ENCODE peak calls at places on chromosomes 4 and X, in ten cellular contexts. One of them, this sample, is unnamed.

GRCh38 chrX:49106930-49107329 is 16.6 kb downstream of the GPKOW start:
- DNase-seq in CD8-positive, alpha-beta T cell: no peak
- DNase-seq in fibroblast of pulmonary artery: peak; percentile 64
- DNase-seq in upper lobe of right lung: no peak
- DNase-seq in fibroblast of mammary gland: peak; percentile 49
- DNase-seq in left ventricle myocardium inferior: peak; percentile 14
- DNase-seq in astrocyte of the spinal cord: peak; percentile 39
- DNase-seq in OCI-LY7: peak; percentile 24
- DNase-seq in HFF-Myc: no peak
- DNase-seq in lower lobe of right lung: no peak
- DNase-seq in this sample: no peak

GRCh38 chrX:2395261-2395850 is 105.4 kb downstream of the DHRSX start:
- DNase-seq in CD8-positive, alpha-beta T cell: no peak
- DNase-seq in fibroblast of pulmonary artery: no peak
- DNase-seq in upper lobe of right lung: no peak
- DNase-seq in fibroblast of mammary gland: no peak
- DNase-seq in left ventricle myocardium inferior: no peak
- DNase-seq in astrocyte of the spinal cord: no peak
- DNase-seq in OCI-LY7: no peak
- DNase-seq in HFF-Myc: no peak
- DNase-seq in lower lobe of right lung: no peak
- DNase-seq in this sample: no peak

GRCh38 chr4:42293967-42294822 is 103.1 kb upstream of the SHISA3 start:
- DNase-seq in CD8-positive, alpha-beta T cell: no peak
- DNase-seq in fibroblast of pulmonary artery: no peak
- DNase-seq in upper lobe of right lung: no peak
- DNase-seq in fibroblast of mammary gland: no peak
- DNase-seq in left ventricle myocardium inferior: no peak
- DNase-seq in astrocyte of the spinal cord: no peak
- DNase-seq in OCI-LY7: no peak
- DNase-seq in HFF-Myc: no peak
- DNase-seq in lower lobe of right lung: no peak
- DNase-seq in this sample: no peak

GRCh38 chr4:108345862-108346530 is 177.3 kb upstream of the LEF1 start:
- DNase-seq in CD8-positive, alpha-beta T cell: no peak
- DNase-seq in fibroblast of pulmonary artery: no peak
- DNase-seq in upper lobe of right lung: no peak
- DNase-seq in fibroblast of mammary gland: peak; percentile 51
- DNase-seq in left ventricle myocardium inferior: no peak
- DNase-seq in astrocyte of the spinal cord: peak; percentile 83
- DNase-seq in OCI-LY7: no peak
- DNase-seq in HFF-Myc: no peak
- DNase-seq in lower lobe of right lung: no peak
- DNase-seq in this sample: no peak

GRCh38 chrX:51852096-51852495 is 41.3 kb upstream of the MAGED1 start:
- DNase-seq in CD8-positive, alpha-beta T cell: no peak
- DNase-seq in fibroblast of pulmonary artery: no peak
- DNase-seq in upper lobe of right lung: no peak
- DNase-seq in fibroblast of mammary gland: no peak
- DNase-seq in left ventricle myocardium inferior: no peak
- DNase-seq in astrocyte of the spinal cord: no peak
- DNase-seq in OCI-LY7: no peak
- DNase-seq in HFF-Myc: no peak
- DNase-seq in lower lobe of right lung: no peak
- DNase-seq in this sample: no peak

GRCh38 chr4:186819357-186820086 is 95.9 kb upstream of the FAT1 start:
- DNase-seq in CD8-positive, alpha-beta T cell: no peak
- DNase-seq in fibroblast of pulmonary artery: peak; percentile 21
- DNase-seq in upper lobe of right lung: no peak
- DNase-seq in fibroblast of mammary gland: no peak
- DNase-seq in left ventricle myocardium inferior: no peak
- DNase-seq in astrocyte of the spinal cord: no peak
- DNase-seq in OCI-LY7: no peak
- DNase-seq in HFF-Myc: no peak
- DNase-seq in lower lobe of right lung: no peak
- DNase-seq in this sample: no peak

GRCh38 chr4:108008721-108009120 is 19.0 kb downstream of the HADH start:
- DNase-seq in CD8-positive, alpha-beta T cell: no peak
- DNase-seq in fibroblast of pulmonary artery: peak; percentile 27
- DNase-seq in upper lobe of right lung: no peak
- DNase-seq in fibroblast of mammary gland: peak; percentile 90
- DNase-seq in left ventricle myocardium inferior: no peak
- DNase-seq in astrocyte of the spinal cord: no peak
- DNase-seq in OCI-LY7: no peak
- DNase-seq in HFF-Myc: no peak
- DNase-seq in lower lobe of right lung: no peak
- DNase-seq in this sample: no peak

GRCh38 chrX:72060196-72060974 is 71.3 kb downstream of the RTL5 start:
- DNase-seq in CD8-positive, alpha-beta T cell: no peak
- DNase-seq in fibroblast of pulmonary artery: peak; percentile 32
- DNase-seq in upper lobe of right lung: no peak
- DNase-seq in fibroblast of mammary gland: no peak
- DNase-seq in left ventricle myocardium inferior: no peak
- DNase-seq in astrocyte of the spinal cord: no peak
- DNase-seq in OCI-LY7: no peak
- DNase-seq in HFF-Myc: no peak
- DNase-seq in lower lobe of right lung: no peak
- DNase-seq in this sample: no peak

GRCh38 chr4:3869661-3870566 is 103.7 kb downstream of the ADRA2C start:
- DNase-seq in CD8-positive, alpha-beta T cell: no peak
- DNase-seq in fibroblast of pulmonary artery: no peak
- DNase-seq in upper lobe of right lung: peak; percentile 46
- DNase-seq in fibroblast of mammary gland: no peak
- DNase-seq in left ventricle myocardium inferior: peak; percentile 6
- DNase-seq in astrocyte of the spinal cord: no peak
- DNase-seq in OCI-LY7: no peak
- DNase-seq in HFF-Myc: no peak
- DNase-seq in lower lobe of right lung: peak; percentile 33
- DNase-seq in this sample: no peak

GRCh38 chr4:140952709-140953108 is 180.6 kb downstream of the RNF150 start:
- DNase-seq in CD8-positive, alpha-beta T cell: no peak
- DNase-seq in fibroblast of pulmonary artery: peak; percentile 69
- DNase-seq in upper lobe of right lung: no peak
- DNase-seq in fibroblast of mammary gland: peak; percentile 56
- DNase-seq in left ventricle myocardium inferior: no peak
- DNase-seq in astrocyte of the spinal cord: no peak
- DNase-seq in OCI-LY7: no peak
- DNase-seq in HFF-Myc: no peak
- DNase-seq in lower lobe of right lung: no peak
- DNase-seq in this sample: no peak

GRCh38 chrX:1124531-1124930 is 87.9 kb downstream of the CRLF2 start:
- DNase-seq in CD8-positive, alpha-beta T cell: no peak
- DNase-seq in fibroblast of pulmonary artery: no peak
- DNase-seq in upper lobe of right lung: no peak
- DNase-seq in fibroblast of mammary gland: no peak
- DNase-seq in left ventricle myocardium inferior: no peak
- DNase-seq in astrocyte of the spinal cord: no peak
- DNase-seq in OCI-LY7: no peak
- DNase-seq in HFF-Myc: no peak
- DNase-seq in lower lobe of right lung: no peak
- DNase-seq in this sample: no peak

GRCh38 chrX:123322531-123322930 is 138.5 kb downstream of the GRIA3 start:
- DNase-seq in CD8-positive, alpha-beta T cell: no peak
- DNase-seq in fibroblast of pulmonary artery: no peak
- DNase-seq in upper lobe of right lung: no peak
- DNase-seq in fibroblast of mammary gland: no peak
- DNase-seq in left ventricle myocardium inferior: no peak
- DNase-seq in astrocyte of the spinal cord: no peak
- DNase-seq in OCI-LY7: no peak
- DNase-seq in HFF-Myc: no peak
- DNase-seq in lower lobe of right lung: no peak
- DNase-seq in this sample: no peak

GRCh38 chr4:110088670-110089069 is 109.7 kb downstream of the ELOVL6 start:
- DNase-seq in CD8-positive, alpha-beta T cell: no peak
- DNase-seq in fibroblast of pulmonary artery: peak; percentile 46
- DNase-seq in upper lobe of right lung: no peak
- DNase-seq in fibroblast of mammary gland: peak; percentile 63
- DNase-seq in left ventricle myocardium inferior: no peak
- DNase-seq in astrocyte of the spinal cord: peak; percentile 74
- DNase-seq in OCI-LY7: peak; percentile 25
- DNase-seq in HFF-Myc: no peak
- DNase-seq in lower lobe of right lung: no peak
- DNase-seq in this sample: no peak

GRCh38 chr4:18917689-18918088 is 896.1 kb upstream of the LCORL start:
- DNase-seq in CD8-positive, alpha-beta T cell: no peak
- DNase-seq in fibroblast of pulmonary artery: peak; percentile 6
- DNase-seq in upper lobe of right lung: no peak
- DNase-seq in fibroblast of mammary gland: peak; percentile 6
- DNase-seq in left ventricle myocardium inferior: no peak
- DNase-seq in astrocyte of the spinal cord: peak; percentile 22
- DNase-seq in OCI-LY7: no peak
- DNase-seq in HFF-Myc: no peak
- DNase-seq in lower lobe of right lung: no peak
- DNase-seq in this sample: no peak

GRCh38 chrX:40402771-40403533 is 177.8 kb upstream of the ATP6AP2 start:
- DNase-seq in CD8-positive, alpha-beta T cell: no peak
- DNase-seq in fibroblast of pulmonary artery: peak; percentile 30
- DNase-seq in upper lobe of right lung: no peak
- DNase-seq in fibroblast of mammary gland: peak; percentile 59
- DNase-seq in left ventricle myocardium inferior: no peak
- DNase-seq in astrocyte of the spinal cord: peak; percentile 34
- DNase-seq in OCI-LY7: no peak
- DNase-seq in HFF-Myc: no peak
- DNase-seq in lower lobe of right lung: no peak
- DNase-seq in this sample: peak; percentile 47

GRCh38 chr4:149135062-149135461 is 680.6 kb downstream of the IQCM start:
- DNase-seq in CD8-positive, alpha-beta T cell: no peak
- DNase-seq in fibroblast of pulmonary artery: no peak
- DNase-seq in upper lobe of right lung: no peak
- DNase-seq in fibroblast of mammary gland: no peak
- DNase-seq in left ventricle myocardium inferior: no peak
- DNase-seq in astrocyte of the spinal cord: no peak
- DNase-seq in OCI-LY7: no peak
- DNase-seq in HFF-Myc: no peak
- DNase-seq in lower lobe of right lung: no peak
- DNase-seq in this sample: no peak

GRCh38 chr4:179095585-179096228 is 1653.5 kb upstream of the AGA start:
- DNase-seq in CD8-positive, alpha-beta T cell: no peak
- DNase-seq in fibroblast of pulmonary artery: peak; percentile 12
- DNase-seq in upper lobe of right lung: no peak
- DNase-seq in fibroblast of mammary gland: peak; percentile 1
- DNase-seq in left ventricle myocardium inferior: no peak
- DNase-seq in astrocyte of the spinal cord: peak; percentile 51
- DNase-seq in OCI-LY7: peak; percentile 10
- DNase-seq in HFF-Myc: no peak
- DNase-seq in lower lobe of right lung: no peak
- DNase-seq in this sample: no peak

GRCh38 chr4:100367451-100367850 is 150.4 kb downstream of the EMCN start:
- DNase-seq in CD8-positive, alpha-beta T cell: no peak
- DNase-seq in fibroblast of pulmonary artery: peak; percentile 37
- DNase-seq in upper lobe of right lung: no peak
- DNase-seq in fibroblast of mammary gland: no peak
- DNase-seq in left ventricle myocardium inferior: no peak
- DNase-seq in astrocyte of the spinal cord: peak; percentile 42
- DNase-seq in OCI-LY7: no peak
- DNase-seq in HFF-Myc: no peak
- DNase-seq in lower lobe of right lung: no peak
- DNase-seq in this sample: no peak

DNA sequence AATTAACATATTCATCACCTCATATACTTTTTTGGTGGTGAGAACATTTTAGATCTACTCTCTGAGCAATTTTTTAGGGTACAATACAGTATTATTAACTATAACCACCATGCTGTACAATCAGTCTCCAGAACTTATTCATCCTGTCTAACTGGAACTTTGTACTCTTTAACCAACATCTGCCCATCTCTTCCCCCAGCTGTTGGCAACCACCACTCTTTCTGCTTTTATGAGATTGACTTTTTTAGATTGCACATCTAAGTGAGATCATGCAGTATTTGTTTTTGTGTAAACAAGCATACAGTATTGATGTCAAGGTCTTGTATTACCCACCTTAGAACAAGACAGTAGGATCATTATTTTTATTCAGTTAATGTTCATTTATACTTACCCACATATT is 516.8 kb downstream of the RPA4 start:
- DNase-seq in CD8-positive, alpha-beta T cell: no peak
- DNase-seq in fibroblast of pulmonary artery: no peak
- DNase-seq in upper lobe of right lung: no peak
- DNase-seq in fibroblast of mammary gland: peak; percentile 15
- DNase-seq in left ventricle myocardium inferior: no peak
- DNase-seq in astrocyte of the spinal cord: no peak
- DNase-seq in OCI-LY7: no peak
- DNase-seq in HFF-Myc: no peak
- DNase-seq in lower lobe of right lung: no peak
- DNase-seq in this sample: no peak
- TF ChIP-seq CTCF in CD8-positive, alpha-beta T cell: no peak
- TF ChIP-seq CTCF in fibroblast of pulmonary artery: no peak
- TF ChIP-seq CTCF in upper lobe of right lung: no peak
- TF ChIP-seq CTCF in fibroblast of mammary gland: no peak
- TF ChIP-seq CTCF in left ventricle myocardium inferior: no peak
- TF ChIP-seq CTCF in astrocyte of the spinal cord: no peak
- TF ChIP-seq CTCF in OCI-LY7: no peak
- TF ChIP-seq CTCF in HFF-Myc: no peak
- TF ChIP-seq CTCF in lower lobe of right lung: no peak
- TF ChIP-seq CTCF in this sample: no peak

GRCh38 chr4:125432078-125432477 is 117.3 kb downstream of the FAT4 start:
- DNase-seq in CD8-positive, alpha-beta T cell: no peak
- DNase-seq in fibroblast of pulmonary artery: peak; percentile 35
- DNase-seq in upper lobe of right lung: no peak
- DNase-seq in fibroblast of mammary gland: peak; percentile 34
- DNase-seq in left ventricle myocardium inferior: peak; percentile 16
- DNase-seq in astrocyte of the spinal cord: peak; percentile 12
- DNase-seq in OCI-LY7: no peak
- DNase-seq in HFF-Myc: no peak
- DNase-seq in lower lobe of right lung: no peak
- DNase-seq in this sample: no peak
- TF ChIP-seq CTCF in CD8-positive, alpha-beta T cell: no peak
- TF ChIP-seq CTCF in fibroblast of pulmonary artery: peak; percentile 32
- TF ChIP-seq CTCF in upper lobe of right lung: peak; percentile 23
- TF ChIP-seq CTCF in fibroblast of mammary gland: peak; percentile 26
- TF ChIP-seq CTCF in left ventricle myocardium inferior: peak; percentile 64
- TF ChIP-seq CTCF in astrocyte of the spinal cord: peak; percentile 25
- TF ChIP-seq CTCF in OCI-LY7: no peak
- TF ChIP-seq CTCF in HFF-Myc: peak; percentile 26
- TF ChIP-seq CTCF in lower lobe of right lung: peak; percentile 23
- TF ChIP-seq CTCF in this sample: no peak

DNA sequence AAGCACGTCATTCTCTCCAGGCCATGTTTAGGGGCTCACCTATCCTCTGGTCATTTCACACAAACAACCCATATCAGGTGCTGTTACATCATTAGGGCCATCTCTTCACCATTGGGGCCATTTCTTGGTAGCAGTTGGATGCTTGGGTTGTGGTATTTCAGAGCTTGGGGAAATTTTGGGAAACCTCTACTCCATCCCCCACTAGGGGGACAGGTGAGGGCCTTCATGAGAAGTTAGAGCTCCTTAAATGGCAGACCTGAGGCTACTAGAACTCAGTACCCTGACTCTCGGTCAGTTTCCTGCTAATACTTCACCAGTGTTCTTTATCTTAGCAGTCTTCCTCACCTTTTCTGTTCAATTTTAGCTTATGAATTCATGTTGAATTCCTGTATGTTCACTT is 50.2 kb downstream of the ZNF827 start:
- DNase-seq in CD8-positive, alpha-beta T cell: no peak
- DNase-seq in fibroblast of pulmonary artery: no peak
- DNase-seq in upper lobe of right lung: no peak
- DNase-seq in fibroblast of mammary gland: no peak
- DNase-seq in left ventricle myocardium inferior: no peak
- DNase-seq in astrocyte of the spinal cord: no peak
- DNase-seq in OCI-LY7: peak; percentile 13
- DNase-seq in HFF-Myc: no peak
- DNase-seq in lower lobe of right lung: no peak
- DNase-seq in this sample: no peak
- TF ChIP-seq CTCF in CD8-positive, alpha-beta T cell: no peak
- TF ChIP-seq CTCF in fibroblast of pulmonary artery: peak; percentile 12
- TF ChIP-seq CTCF in upper lobe of right lung: no peak
- TF ChIP-seq CTCF in fibroblast of mammary gland: no peak
- TF ChIP-seq CTCF in left ventricle myocardium inferior: no peak
- TF ChIP-seq CTCF in astrocyte of the spinal cord: peak; percentile 13
- TF ChIP-seq CTCF in OCI-LY7: peak; percentile 53
- TF ChIP-seq CTCF in HFF-Myc: peak; percentile 7
- TF ChIP-seq CTCF in lower lobe of right lung: no peak
- TF ChIP-seq CTCF in this sample: no peak

GRCh38 chr4:117447925-117448324 is 362.5 kb upstream of the TRAM1L1 start:
- DNase-seq in CD8-positive, alpha-beta T cell: no peak
- DNase-seq in fibroblast of pulmonary artery: no peak
- DNase-seq in upper lobe of right lung: no peak
- DNase-seq in fibroblast of mammary gland: no peak
- DNase-seq in left ventricle myocardium inferior: no peak
- DNase-seq in astrocyte of the spinal cord: no peak
- DNase-seq in OCI-LY7: peak; percentile 31
- DNase-seq in HFF-Myc: no peak
- DNase-seq in lower lobe of right lung: no peak
- DNase-seq in this sample: no peak
- TF ChIP-seq CTCF in CD8-positive, alpha-beta T cell: no peak
- TF ChIP-seq CTCF in fibroblast of pulmonary artery: no peak
- TF ChIP-seq CTCF in upper lobe of right lung: no peak
- TF ChIP-seq CTCF in fibroblast of mammary gland: no peak
- TF ChIP-seq CTCF in left ventricle myocardium inferior: no peak
- TF ChIP-seq CTCF in astrocyte of the spinal cord: peak; percentile 14
- TF ChIP-seq CTCF in OCI-LY7: peak; percentile 78
- TF ChIP-seq CTCF in HFF-Myc: peak; percentile 34
- TF ChIP-seq CTCF in lower lobe of right lung: no peak
- TF ChIP-seq CTCF in this sample: peak; percentile 19